ENCODE peak calls at places on chromosomes 6 and 20, in ten cellular contexts. C is uterus, A is Peyer's patch, X is ovary, E is heart left ventricle, D is prostate gland, U is right lobe of liver, Y is suprapubic skin, M is GM12878, P is IMR-90. G is an unnamed sample.

GRCh38 chr6:168865-169455 is 123.3 kb upstream of the DUSP22 start:
- DNase-seq in Y (no peak), C (no peak), A (no peak), M (no peak), E (no peak), U (no peak), X (no peak), P (peak; percentile 55), D (no peak), G (no peak)

GRCh38 chr6:111210074-111210729 is 122.9 kb downstream of the SLC16A10 start:
- DNase-seq in A (no peak), E (no peak), C (no peak), M (peak; percentile 30), P (peak; percentile 57), U (no peak), Y (no peak), D (peak; percentile 44), X (no peak), G (no peak)

GRCh38 chr6:118982256-118982911 is 47.4 kb upstream of the MCM9 start:
- DNase-seq in C (no peak), P (no peak), E (no peak), M (no peak), U (no peak), X (no peak), D (no peak), Y (no peak), A (no peak), G (no peak)

GRCh38 chr6:79188885-79189505 is 45.5 kb downstream of the HMGN3 start:
- DNase-seq in A (no peak), E (no peak), U (no peak), Y (no peak), D (peak; percentile 30), P (no peak), C (no peak), X (no peak), M (no peak), G (peak; percentile 68)

GRCh38 chr6:111301914-111302313 is 181.1 kb downstream of the REV3L start:
- DNase-seq in U (no peak), E (no peak), C (no peak), A (no peak), Y (no peak), D (no peak), P (no peak), X (no peak), M (no peak), G (no peak)

GRCh38 chr6:43014434-43014909 is 423 bp downstream of the KLHDC3 start:
- DNase-seq in A (no peak), P (peak; percentile 45), E (no peak), M (no peak), D (no peak), X (no peak), U (no peak), C (no peak), Y (no peak), G (no peak)

GRCh38 chr6:11221623-11222384 is 10.7 kb downstream of the NEDD9 start:
- DNase-seq in P (no peak), Y (no peak), D (no peak), U (no peak), M (no peak), X (no peak), A (no peak), E (no peak), C (no peak), G (no peak)

GRCh38 chr6:169263836-169264608 is 10.4 kb upstream of the THBS2 start:
- DNase-seq in M (no peak), E (peak; percentile 60), U (no peak), D (peak; percentile 27), Y (no peak), P (peak; percentile 64), A (peak; percentile 33), X (no peak), C (no peak), G (no peak)

GRCh38 chr6:90610671-90611542 is 24.0 kb upstream of the MAP3K7 start:
- DNase-seq in D (peak; percentile 12), P (peak; percentile 4), E (peak; percentile 63), C (peak; percentile 40), Y (peak; percentile 63), A (peak; percentile 49), X (peak; percentile 63), M (no peak), U (peak; percentile 23), G (no peak)

GRCh38 chr6:138500045-138500665 is 861 bp upstream of the NHSL1 start:
- DNase-seq in X (no peak), M (no peak), Y (no peak), D (no peak), U (no peak), A (no peak), E (no peak), P (no peak), C (no peak), G (no peak)

GRCh38 chr6:138502546-138502945 is 3.3 kb upstream of the NHSL1 start:
- DNase-seq in Y (no peak), D (no peak), E (no peak), M (no peak), X (no peak), P (no peak), C (no peak), A (no peak), U (no peak), G (no peak)

GRCh38 chr6:138498575-138499302 is 555 bp downstream of the NHSL1 start:
- DNase-seq in U (no peak), P (no peak), Y (no peak), A (no peak), E (no peak), D (no peak), X (no peak), C (no peak), M (no peak), G (no peak)

GRCh38 chr6:138500867-138501446 is 1.7 kb upstream of the NHSL1 start:
- DNase-seq in D (no peak), C (no peak), E (no peak), U (no peak), P (peak; percentile 14), Y (no peak), X (no peak), A (no peak), M (no peak), G (no peak)

DNA sequence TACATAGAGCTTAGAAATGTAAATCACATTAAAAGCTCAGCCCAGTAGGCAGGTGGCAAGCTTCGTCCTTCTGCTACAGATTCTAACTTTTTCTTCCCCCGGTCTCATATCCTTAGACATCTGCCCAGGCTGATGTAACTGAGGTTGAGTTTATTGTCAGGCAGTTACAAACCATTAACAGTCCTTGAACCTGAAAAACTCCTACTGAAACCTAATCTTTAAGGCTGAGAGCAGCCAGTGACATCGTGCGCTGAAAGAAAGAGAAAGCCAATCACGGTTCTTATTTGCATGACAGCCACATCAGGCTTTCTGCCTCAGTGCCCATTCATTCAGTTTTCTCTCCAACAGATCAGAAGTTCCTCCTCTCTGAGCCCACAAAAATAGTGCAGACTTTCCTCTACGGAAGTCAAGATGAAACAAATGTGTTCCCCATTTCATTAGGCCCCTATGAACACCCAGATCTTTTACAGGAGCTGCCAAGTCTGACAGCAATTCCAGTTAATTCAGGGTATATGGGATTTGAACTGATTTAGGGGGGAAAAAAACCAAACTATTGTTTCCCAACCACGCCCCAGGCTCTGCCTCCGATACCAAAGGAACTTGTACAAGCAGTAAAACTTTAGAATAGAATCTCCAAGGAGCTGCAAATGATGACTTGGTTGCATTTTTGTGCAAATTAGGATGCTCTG is at the start of gene NHSL1:
- DNase-seq in E (no peak), P (peak; percentile 26), C (no peak), X (no peak), A (no peak), M (peak; percentile 34), D (no peak), U (no peak), Y (no peak), G (no peak)
- TF ChIP-seq POLR2A in E (no peak), P (no peak), C (no peak), X (no peak), A (peak; percentile 85), M (no peak), D (no peak), U (no peak), Y (no peak), G (no peak)

GRCh38 chr6:33634203-33634727 is 13.1 kb downstream of the ITPR3 start:
- DNase-seq in E (no peak), P (no peak), U (no peak), M (no peak), A (no peak), C (no peak), D (no peak), X (peak; percentile 45), Y (no peak), G (no peak)
- H3K27ac ChIP-seq in E (no peak overlapping the region), P (no peak overlapping the region), U (no peak overlapping the region), M (no peak overlapping the region), A (peak overlapping the region; percentile 92), C (no peak overlapping the region), D (no peak overlapping the region), X (no peak overlapping the region), Y (no peak overlapping the region), G (no peak overlapping the region)

GRCh38 chr20:4951299-4951698 is 50.0 kb downstream of the SLC23A2 start:
- DNase-seq in X (peak; percentile 38), E (peak; percentile 31), P (peak; percentile 90), C (peak; percentile 27), A (no peak), D (no peak), U (no peak), Y (no peak), M (no peak), G (no peak)

GRCh38 chr20:4950437-4950836 is 50.9 kb downstream of the SLC23A2 start:
- DNase-seq in X (no peak), P (no peak), E (no peak), M (no peak), D (no peak), U (peak; percentile 42), C (no peak), Y (no peak), A (no peak), G (no peak)

GRCh38 chr20:4947817-4948559 is 53.3 kb downstream of the SLC23A2 start:
- DNase-seq in P (no peak), U (no peak), E (no peak), C (no peak), D (no peak), X (no peak), A (no peak), M (no peak), Y (no peak), G (no peak)

GRCh38 chr20:4950841-4951240 is 50.5 kb downstream of the SLC23A2 start:
- DNase-seq in D (no peak), M (no peak), C (no peak), E (no peak), P (no peak), A (no peak), Y (no peak), U (no peak), X (no peak), G (no peak)

DNA sequence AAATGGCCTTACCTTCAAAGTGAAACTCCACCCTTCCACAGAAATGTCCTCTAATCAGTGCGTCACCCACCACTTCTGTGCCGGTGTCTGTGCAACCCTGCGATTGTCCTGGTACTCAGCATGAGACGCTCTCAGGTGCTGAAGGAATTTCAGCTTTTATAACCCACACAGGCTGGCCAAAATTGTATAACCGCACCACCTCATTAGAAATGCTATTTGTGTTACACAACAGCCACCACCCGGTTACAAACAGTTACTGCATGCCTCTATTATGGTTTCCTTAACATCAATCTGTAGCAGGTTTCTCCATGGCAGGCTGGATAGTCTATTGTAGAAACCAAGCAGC is 51.5 kb downstream of the SLC23A2 start:
- DNase-seq in X (no peak), A (no peak), M (no peak), P (peak; percentile 63), E (no peak), C (no peak), Y (no peak), U (no peak), D (peak; percentile 68), G (no peak)
- H3K4me3 ChIP-seq in X (no peak overlapping the region), A (no peak overlapping the region), M (peak overlapping the region; percentile 37), P (no peak overlapping the region), E (no peak overlapping the region), C (no peak overlapping the region), Y (no peak overlapping the region), U (peak overlapping the region; percentile 2), D (no peak overlapping the region), G (no peak overlapping the region)

GRCh38 chr6:24522821-24523175 is 28.0 kb downstream of the ALDH5A1 start:
- DNase-seq in C (no peak), D (no peak), A (no peak), M (no peak), Y (no peak), X (no peak), E (no peak), P (no peak), U (no peak), G (no peak)
- TF ChIP-seq POLR2A in C (no peak), D (no peak), A (no peak), M (no peak), Y (no peak), X (no peak), E (no peak), P (no peak), U (no peak), G (no peak)

G was measured in breast epithelium.